ENCODE peak calls at places on chromosome 9, in seven cellular contexts. G is suprapubic skin, Y is transverse colon, O is sigmoid colon, D is endothelial cell of umbilical vein, U is HCT116, M is SK-N-SH. F is an unnamed sample. For H3K9me3, the result is how much of the 10 kb centered on the place peaks cover.

GRCh38 chr9:29850664-29851063 is 2277.4 kb upstream of the C9orf72 start:
- DNase-seq in G (no peak), Y (no peak), O (no peak), D (no peak), U (no peak), M (no peak), F (no peak)

GRCh38 chr9:16628421-16628820 is 242.0 kb downstream of the BNC2 start:
- DNase-seq in G (no peak), Y (no peak), O (no peak), D (no peak), U (no peak), M (no peak), F (no peak)

GRCh38 chr9:25003686-25004085 is 458.0 kb upstream of the IZUMO3 start:
- DNase-seq in G (no peak), Y (no peak), O (no peak), D (no peak), U (no peak), M (no peak), F (no peak)

GRCh38 chr9:92191801-92192200 is 76.6 kb upstream of the SPTLC1 start:
- DNase-seq in G (no peak), Y (no peak), O (no peak), D (no peak), U (no peak), M (peak), F (no peak)

GRCh38 chr9:121636411-121636865 is 15.0 kb upstream of the DAB2IP start:
- DNase-seq in G (no peak), Y (no peak), O (peak), D (peak), U (no peak), M (peak), F (no peak)

GRCh38 chr9:129280236-129281231 is 102.5 kb upstream of the IER5L start:
- DNase-seq in G (peak), Y (peak), O (peak), D (no peak), U (no peak), M (peak), F (peak)

GRCh38 chr9:78026416-78026815 is 5.2 kb downstream of the GNAQ start:
- DNase-seq in G (no peak), Y (no peak), O (no peak), D (peak), U (no peak), M (no peak), F (no peak)

GRCh38 chr9:69028754-69029153 is 6.8 kb upstream of the FXN start:
- DNase-seq in G (peak), Y (no peak), O (no peak), D (no peak), U (no peak), M (no peak), F (no peak)

GRCh38 chr9:90965911-90966290 is 164.3 kb downstream of the SYK start:
- DNase-seq in G (no peak), Y (no peak), O (no peak), D (peak), U (no peak), M (no peak), F (no peak)

GRCh38 chr9:93299418-93300174 is 115.7 kb downstream of the WNK2 start:
- DNase-seq in G (peak), Y (no peak), O (peak), D (no peak), U (no peak), M (peak), F (no peak)

GRCh38 chr9:114096866-114097612 is 2.1 kb downstream of the KIF12 start:
- DNase-seq in G (no peak), Y (no peak), O (no peak), D (no peak), U (no peak), M (no peak), F (no peak)

GRCh38 chr9:86867658-86868313 is 79.5 kb downstream of the GAS1 start:
- DNase-seq in G (no peak), Y (no peak), O (no peak), D (no peak), U (no peak), M (peak), F (no peak)

GRCh38 chr9:79287152-79287766 is 284.5 kb upstream of the TLE4 start:
- DNase-seq in G (no peak), Y (no peak), O (no peak), D (no peak), U (no peak), M (no peak), F (no peak)

GRCh38 chr9:131496844-131497425 is 5.8 kb upstream of the POMT1 start:
- DNase-seq in G (no peak), Y (peak), O (no peak), D (no peak), U (no peak), M (no peak), F (no peak)

GRCh38 chr9:5364294-5364990 is 24.8 kb upstream of the RLN1 start:
- DNase-seq in G (no peak), Y (no peak), O (no peak), D (peak), U (no peak), M (no peak), F (no peak)

GRCh38 chr9:127734747-127735529 is at the start of gene TOR2A:
- DNase-seq in G (peak), Y (peak), O (peak), D (peak), U (peak), M (peak), F (peak)
- TF ChIP-seq POLR2AphosphoS5 in G (peak), Y (peak), O (peak), D (peak), U (peak), M (peak), F (peak)

DNA sequence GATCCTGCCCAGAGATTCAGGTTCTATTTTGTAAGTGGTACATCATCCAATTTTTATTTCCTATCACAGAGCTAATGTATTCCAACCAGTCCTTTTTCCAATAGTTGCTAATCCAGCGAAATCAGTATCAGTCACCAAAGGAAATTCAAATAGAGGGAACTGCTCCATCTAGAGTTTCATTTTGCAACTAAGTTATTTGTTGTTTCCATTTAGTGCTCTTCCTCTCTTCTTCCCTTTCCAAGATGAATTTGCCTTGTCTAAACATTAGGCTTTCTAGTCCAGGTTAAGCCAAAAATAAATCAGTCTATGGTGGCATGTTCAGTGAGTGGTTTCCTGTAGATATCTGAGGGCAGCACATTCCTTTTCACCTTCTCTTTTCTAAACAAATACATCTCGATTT is 79.8 kb upstream of the SPATA31D4 start:
- DNase-seq in G (no peak), Y (no peak), O (no peak), D (peak), U (no peak), M (no peak), F (no peak)
- TF ChIP-seq CTCF in G (no peak), Y (peak), O (no peak), D (peak), U (peak), M (peak), F (no peak)

GRCh38 chr9:34716711-34717110 is 6.8 kb upstream of the CCL21 start:
- DNase-seq in G (no peak), Y (no peak), O (no peak), D (no peak), U (no peak), M (no peak), F (no peak)
- H3K9me3 ChIP-seq in G (under half), Y (under half), O (under half), D (under half), U (under half), M (under half), F (under half)

GRCh38 chr9:96607971-96608370 is 11.7 kb downstream of the CDC14B start:
- DNase-seq in G (no peak), Y (no peak), O (no peak), D (no peak), U (no peak), M (peak), F (no peak)

GRCh38 chr9:96603305-96604004 is 16.2 kb downstream of the CDC14B start:
- DNase-seq in G (no peak), Y (no peak), O (no peak), D (no peak), U (no peak), M (no peak), F (no peak)

GRCh38 chr9:96599298-96599697 is 20.3 kb downstream of the CDC14B start:
- DNase-seq in G (no peak), Y (no peak), O (no peak), D (no peak), U (no peak), M (no peak), F (no peak)

GRCh38 chr9:96605328-96605727 is 14.3 kb downstream of the CDC14B start:
- DNase-seq in G (no peak), Y (no peak), O (no peak), D (no peak), U (no peak), M (no peak), F (no peak)

GRCh38 chr9:96604005-96604320 is 15.7 kb downstream of the CDC14B start:
- DNase-seq in G (no peak), Y (no peak), O (peak), D (no peak), U (no peak), M (no peak), F (no peak)
- TF ChIP-seq POLR2AphosphoS5 in G (peak), Y (peak), O (peak), D (no peak), U (no peak), M (no peak), F (no peak)

GRCh38 chr9:98132806-98133631 is 14.0 kb upstream of the TRIM14 start:
- DNase-seq in G (peak), Y (peak), O (peak), D (no peak), U (no peak), M (no peak), F (no peak)
- TF ChIP-seq CTCF in G (no peak), Y (no peak), O (no peak), D (no peak), U (no peak), M (no peak), F (no peak)

GRCh38 chr9:117403848-117404247 is 11.0 kb downstream of the ASTN2 start:
- DNase-seq in G (no peak), Y (no peak), O (no peak), D (no peak), U (no peak), M (no peak), F (no peak)

GRCh38 chr9:117403403-117403811 is 11.4 kb downstream of the ASTN2 start:
- DNase-seq in G (no peak), Y (no peak), O (no peak), D (no peak), U (no peak), M (peak), F (no peak)

GRCh38 chr9:117405950-117406705 is 8.7 kb downstream of the ASTN2 start:
- DNase-seq in G (no peak), Y (no peak), O (no peak), D (no peak), U (no peak), M (no peak), F (no peak)

GRCh38 chr9:117394655-117395054 is 20.2 kb downstream of the ASTN2 start:
- DNase-seq in G (no peak), Y (no peak), O (no peak), D (no peak), U (no peak), M (no peak), F (no peak)

DNA sequence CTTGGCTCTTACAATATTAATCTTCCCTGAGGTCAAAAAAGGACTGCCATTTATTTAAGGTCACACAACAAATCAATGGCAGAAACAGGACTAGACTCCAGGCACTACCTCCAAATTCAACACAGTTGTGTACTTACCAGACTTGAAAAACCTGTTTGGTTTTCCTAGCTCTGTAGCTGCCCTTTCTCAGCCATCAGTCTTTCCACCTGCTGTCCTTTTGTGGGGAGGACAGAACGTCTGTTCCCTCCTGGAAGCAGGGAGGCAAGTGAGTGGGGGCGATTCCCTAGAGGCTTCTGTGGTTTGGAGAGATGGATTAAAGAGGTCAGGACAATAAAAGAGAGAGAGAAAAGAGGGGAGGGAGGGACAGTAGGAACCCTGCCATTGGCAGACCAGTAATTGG is 14.7 kb downstream of the ASTN2 start:
- DNase-seq in G (no peak), Y (no peak), O (no peak), D (no peak), U (no peak), M (no peak), F (no peak)
- H3K9me3 ChIP-seq in G (under half), Y (under half), O (under half), D (under half), U (under half), M (under half), F (under half)

GRCh38 chr9:127856094-127856740 is 1.8 kb upstream of the ENG start:
- DNase-seq in G (no peak), Y (no peak), O (no peak), D (no peak), U (no peak), M (no peak), F (no peak)

GRCh38 chr9:127855522-127855921 is 1.1 kb upstream of the ENG start:
- DNase-seq in G (no peak), Y (no peak), O (no peak), D (no peak), U (no peak), M (no peak), F (no peak)

GRCh38 chr9:127852829-127853228 is 1.6 kb downstream of the ENG start:
- DNase-seq in G (no peak), Y (no peak), O (no peak), D (no peak), U (no peak), M (no peak), F (no peak)

GRCh38 chr9:127853312-127854168 is 918 bp downstream of the ENG start:
- DNase-seq in G (no peak), Y (no peak), O (no peak), D (peak), U (no peak), M (peak), F (no peak)

DNA sequence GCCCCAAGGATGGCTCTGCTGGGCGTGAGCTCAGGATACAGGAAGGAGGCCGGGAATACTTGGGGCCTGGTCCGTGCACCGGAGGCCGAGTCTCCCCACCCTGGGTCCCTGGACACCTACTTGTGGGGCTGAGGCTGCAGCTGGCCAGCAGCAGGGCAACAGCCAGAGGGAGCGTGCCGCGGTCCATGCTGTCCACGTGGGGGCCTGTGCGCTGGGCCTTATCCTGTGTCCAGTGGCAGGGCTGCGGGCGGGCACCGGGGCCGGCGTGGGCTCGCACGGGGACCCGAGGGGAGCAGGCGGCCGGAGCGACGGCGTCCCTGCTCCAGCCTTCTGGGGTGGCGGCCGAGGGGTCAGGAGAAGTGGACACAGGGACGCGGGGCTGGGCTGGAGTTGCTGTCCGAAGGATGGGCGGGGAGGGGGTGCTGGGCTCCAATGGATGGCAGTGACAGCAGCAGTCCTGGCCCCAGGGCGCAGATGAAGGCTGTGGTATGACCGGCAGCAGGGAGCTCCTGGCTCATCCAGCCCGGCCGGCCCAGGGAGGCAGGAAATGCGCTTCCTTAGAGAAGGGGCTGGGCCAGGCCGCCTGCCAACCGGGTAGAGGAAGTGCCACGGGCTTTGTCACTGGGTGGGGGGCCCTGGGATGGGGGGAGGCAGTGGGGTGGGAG is at the start of gene ENG:
- DNase-seq in G (no peak), Y (peak), O (peak), D (peak), U (no peak), M (peak), F (peak)
- TF ChIP-seq POLR2AphosphoS5 in G (no peak), Y (peak), O (peak), D (peak), U (no peak), M (peak), F (no peak)